ENCODE peak calls at places on chromosomes 5 and 9, in seven cellular contexts. B is NAMALWA; N is psoas muscle; E is fibroblast of the conjunctiva; U is HEK293T; Z is stimulated activated naive CD8-positive, alpha-beta T cell treated with anti-CD3 and anti-CD28 coated beads, Interleukin-15, Interleukin-2, amounts not matched to agents 100 U/mL and 50 U/mL, for 24 hours; D is activated CD8-positive, alpha-beta T cell treated with anti-CD3 and anti-CD28 coated beads, Interleukin-2, amount 10 ng/mL, durations not matched to agents 7 days and 5 days. M is an unnamed sample.

GRCh38 chr5:87061046-87061445 is 206.6 kb upstream of the RASA1 start:
- DNase-seq in B (no peak), U (no peak), D (no peak), Z (no peak), E (no peak), N (no peak), M (no peak)

GRCh38 chr5:128353416-128354107 is 184.5 kb downstream of the FBN2 start:
- DNase-seq in U (no peak), D (no peak), E (no peak), B (no peak), Z (no peak), N (no peak), M (no peak)

GRCh38 chr5:67287795-67288194 is 91.2 kb upstream of the CD180 start:
- DNase-seq in U (no peak), E (no peak), D (no peak), N (no peak), Z (no peak), B (no peak), M (no peak)

GRCh38 chr5:113446358-113446927 is 11.7 kb upstream of the TSSK1B start:
- DNase-seq in Z (no peak), N (no peak), D (no peak), U (no peak), E (no peak), B (no peak), M (no peak)

GRCh38 chr5:9507974-9508373 is 37.9 kb downstream of the SEMA5A start:
- DNase-seq in Z (no peak), D (no peak), U (no peak), B (no peak), E (no peak), N (no peak), M (no peak)

GRCh38 chr9:69120380-69121154 is 53.5 kb upstream of the TJP2 start:
- DNase-seq in B (no peak), N (no peak), D (peak; percentile 30), Z (peak; percentile 21), E (no peak), U (no peak), M (peak; percentile 89)

GRCh38 chr9:14908221-14909206 is 1.7 kb downstream of the FREM1 start:
- DNase-seq in D (no peak), N (no peak), E (no peak), U (no peak), Z (no peak), B (no peak), M (no peak)

GRCh38 chr5:168528521-168529360 is at the start of gene FBLL1:
- DNase-seq in N (no peak), B (no peak), U (peak; percentile 48), Z (peak; percentile 39), E (no peak), D (peak; percentile 48), M (no peak)

GRCh38 chr5:21810737-21811316 is 1042.3 kb downstream of the CDH12 start:
- DNase-seq in U (peak; percentile 10), E (peak; percentile 16), Z (no peak), D (no peak), B (peak; percentile 50), N (no peak), M (no peak)

GRCh38 chr9:127116088-127116726 is 6.2 kb downstream of the ANGPTL2 start:
- DNase-seq in Z (peak; percentile 6), E (no peak), D (peak; percentile 58), B (no peak), U (no peak), N (no peak), M (no peak)

GRCh38 chr9:134181648-134182034 is 17.3 kb upstream of the RNU6ATAC start:
- DNase-seq in U (no peak), B (no peak), N (peak; percentile 9), E (no peak), D (no peak), Z (peak; percentile 15), M (no peak)

GRCh38 chr5:95858023-95858461 is 35.5 kb upstream of the GLRX start:
- DNase-seq in U (no peak), N (peak; percentile 69), D (no peak), B (no peak), E (no peak), Z (no peak), M (no peak)

GRCh38 chr5:176996780-176997179 is 9.8 kb downstream of the UIMC1 start:
- DNase-seq in U (no peak), B (no peak), N (no peak), Z (no peak), E (no peak), D (no peak), M (no peak)

GRCh38 chr5:39760385-39761198 is 335.8 kb upstream of the DAB2 start:
- DNase-seq in B (no peak), N (peak; percentile 28), Z (no peak), E (peak; percentile 92), U (no peak), D (no peak), M (no peak)

GRCh38 chr5:26757941-26758340 is 280.4 kb downstream of the CDH9 start:
- DNase-seq in Z (no peak), B (no peak), U (no peak), D (no peak), N (no peak), E (no peak), M (no peak)

GRCh38 chr5:109769597-109770291 is 80.0 kb downstream of the MAN2A1 start:
- DNase-seq in U (no peak), D (no peak), B (no peak), E (no peak), Z (no peak), N (no peak), M (no peak)

GRCh38 chr5:33032161-33033085 is 321.3 kb downstream of the NPR3 start:
- DNase-seq in E (peak; percentile 33), Z (no peak), U (no peak), B (no peak), N (no peak), D (no peak), M (no peak)

GRCh38 chr5:1011741-1012315 is 3.2 kb downstream of the NKD2 start:
- DNase-seq in E (no peak), Z (no peak), N (no peak), D (no peak), U (no peak), B (no peak), M (peak; percentile 41)

GRCh38 chr9:120982851-120983250 is 56.3 kb upstream of the TRAF1 start:
- DNase-seq in Z (no peak), B (no peak), E (peak; percentile 21), D (no peak), U (no peak), N (no peak), M (no peak)

GRCh38 chr5:72634444-72634843 is 127.2 kb upstream of the ZNF366 start:
- DNase-seq in E (no peak), N (no peak), B (no peak), U (no peak), D (no peak), Z (no peak), M (no peak)

GRCh38 chr5:81506900-81507588 is 113.1 kb upstream of the ACOT12 start:
- DNase-seq in D (peak; percentile 63), N (no peak), E (peak; percentile 90), Z (peak; percentile 18), B (peak; percentile 90), U (peak; percentile 68), M (no peak)

GRCh38 chr9:134629061-134629585 is 12.5 kb upstream of the COL5A1 start:
- DNase-seq in B (no peak), E (no peak), D (no peak), N (no peak), Z (no peak), U (no peak), M (peak; percentile 21)

GRCh38 chr9:33751536-33752129 is 43.7 kb upstream of the PRSS3 start:
- DNase-seq in E (no peak), Z (no peak), N (no peak), B (no peak), U (no peak), D (no peak), M (no peak)

GRCh38 chr5:17228833-17229291 is 11.4 kb downstream of the BASP1 start:
- DNase-seq in E (no peak), N (no peak), U (no peak), Z (no peak), B (no peak), D (no peak), M (no peak)

GRCh38 chr5:141646026-141646425 is 5.2 kb downstream of the FCHSD1 start:
- DNase-seq in D (no peak), U (no peak), N (no peak), B (no peak), E (no peak), Z (no peak), M (no peak)

GRCh38 chr9:95584176-95584575 is 67.4 kb upstream of the PTCH1 start:
- DNase-seq in D (no peak), Z (no peak), U (no peak), N (no peak), E (no peak), B (no peak), M (no peak)

GRCh38 chr9:15837079-15837679 is 284.3 kb downstream of the CCDC171 start:
- DNase-seq in Z (peak; percentile 17), B (peak; percentile 70), N (no peak), U (peak; percentile 33), D (peak; percentile 26), E (peak; percentile 51), M (no peak)

GRCh38 chr9:11128156-11128555 is 515.4 kb upstream of the PTPRD start:
- DNase-seq in D (no peak), E (no peak), Z (no peak), N (no peak), B (no peak), U (no peak), M (no peak)

GRCh38 chr9:138102246-138103051 is 224.9 kb downstream of the CACNA1B start:
- DNase-seq in D (no peak), N (no peak), E (no peak), B (no peak), U (no peak), Z (no peak), M (no peak)

GRCh38 chr5:151775025-151775606 is 3.4 kb downstream of the G3BP1 start:
- DNase-seq in E (no peak), N (no peak), B (no peak), D (no peak), U (no peak), Z (no peak), M (no peak)

GRCh38 chr9:21813575-21814473 is 11.4 kb downstream of the MTAP start:
- DNase-seq in Z (peak; percentile 48), N (peak; percentile 23), U (peak; percentile 60), D (peak; percentile 81), E (peak; percentile 78), B (peak; percentile 88), M (peak; percentile 54)

GRCh38 chr5:77292026-77292757 is 81.7 kb downstream of the PDE8B start:
- DNase-seq in D (no peak), E (no peak), Z (no peak), N (no peak), U (no peak), B (no peak), M (no peak)

GRCh38 chr9:94867281-94867841 is 140.9 kb downstream of the AOPEP start:
- DNase-seq in B (no peak), N (peak; percentile 56), D (no peak), Z (no peak), U (peak; percentile 32), E (no peak), M (peak; percentile 75)

GRCh38 chr5:102651466-102651865 is 103.6 kb upstream of the PAM start:
- DNase-seq in Z (no peak), U (no peak), E (no peak), B (no peak), N (no peak), D (no peak), M (no peak)